ENCODE peak calls at places on chromosomes 11 and 22, in eight cellular contexts. C is OCI-LY7; A is fibroblast of lung; Z is Caco-2; N is CD8-positive, alpha-beta memory T cell; P is cardiac muscle cell; M is tibial nerve; S is A549. R is an unnamed sample.

GRCh38 chr11:26028294-26028954 is 303.5 kb upstream of the ANO3 start:
- DNase-seq in C (no peak), A (peak; percentile 59), Z (no peak), N (no peak), P (no peak), M (no peak), S (no peak), R (no peak)

GRCh38 chr22:21624120-21624879 is 5.5 kb downstream of the YDJC start:
- DNase-seq in C (peak; percentile 38), A (peak; percentile 38), Z (peak; percentile 65), N (peak; percentile 18), P (peak; percentile 18), M (no peak), S (no peak), R (peak; percentile 2)

GRCh38 chr22:39383841-39384625 is 15.5 kb upstream of the TAB1 start:
- DNase-seq in C (no peak), A (no peak), Z (no peak), N (no peak), P (no peak), M (no peak), S (no peak), R (no peak)

GRCh38 chr11:77172666-77172982 is 44.6 kb downstream of the MYO7A start:
- DNase-seq in C (no peak), A (no peak), Z (no peak), N (no peak), P (peak; percentile 21), M (no peak), S (no peak), R (no peak)

GRCh38 chr11:36308577-36308976 is 12.5 kb downstream of the PRR5L start:
- DNase-seq in C (no peak), A (no peak), Z (no peak), N (no peak), P (no peak), M (no peak), S (no peak), R (no peak)

GRCh38 chr22:26489447-26490036 is 5.9 kb downstream of the SRRD start:
- DNase-seq in C (no peak), A (no peak), Z (no peak), N (no peak), P (no peak), M (no peak), S (no peak), R (no peak)

GRCh38 chr11:125376117-125376516 is 119.9 kb downstream of the FEZ1 start:
- DNase-seq in C (no peak), A (no peak), Z (peak; percentile 42), N (no peak), P (peak; percentile 26), M (no peak), S (no peak), R (no peak)

GRCh38 chr22:48397531-48398180 is 1430.0 kb downstream of the BRD1 start:
- DNase-seq in C (no peak), A (no peak), Z (no peak), N (no peak), P (no peak), M (no peak), S (no peak), R (no peak)

GRCh38 chr11:114344494-114344893 is 48.3 kb downstream of the NNMT start:
- DNase-seq in C (no peak), A (no peak), Z (no peak), N (no peak), P (no peak), M (no peak), S (no peak), R (no peak)

GRCh38 chr22:49671331-49672012 is 156.2 kb downstream of the BRD1 start:
- DNase-seq in C (no peak), A (no peak), Z (no peak), N (no peak), P (no peak), M (no peak), S (no peak), R (no peak)

GRCh38 chr11:29024386-29024785 is 916.2 kb downstream of the METTL15 start:
- DNase-seq in C (no peak), A (peak; percentile 3), Z (no peak), N (no peak), P (no peak), M (no peak), S (no peak), R (no peak)

GRCh38 chr22:22720201-22720723 is 75.8 kb downstream of the GGTLC2 start:
- DNase-seq in C (peak; percentile 91), A (peak; percentile 57), Z (peak; percentile 61), N (peak; percentile 37), P (peak; percentile 75), M (peak; percentile 11), S (no peak), R (peak; percentile 73)

GRCh38 chr22:19844423-19845368 is 10.0 kb downstream of the GNB1L start:
- DNase-seq in C (peak; percentile 77), A (no peak), Z (no peak), N (no peak), P (peak; percentile 33), M (no peak), S (no peak), R (no peak)

GRCh38 chr11:62505112-62505783 is 41.4 kb downstream of the AHNAK start:
- DNase-seq in C (no peak), A (no peak), Z (no peak), N (no peak), P (peak; percentile 24), M (no peak), S (no peak), R (peak; percentile 35)
- H3K4me1 ChIP-seq in C (no peaks in the 10 kb centered on the region), A (peaks cover 3% of the 10 kb centered on the region), Z (peaks cover 86% of the 10 kb centered on the region), N (no peaks in the 10 kb centered on the region), P (peaks cover 43% of the 10 kb centered on the region), M (peaks cover 4% of the 10 kb centered on the region), S (peaks cover 68% of the 10 kb centered on the region), R (peaks cover 6% of the 10 kb centered on the region)

GRCh38 chr22:46524203-46524740 is 13.1 kb downstream of the CELSR1 start:
- DNase-seq in C (no peak), A (no peak), Z (no peak), N (no peak), P (no peak), M (no peak), S (no peak), R (no peak)

GRCh38 chr22:46528121-46528610 is 9.3 kb downstream of the CELSR1 start:
- DNase-seq in C (no peak), A (peak; percentile 55), Z (peak; percentile 79), N (no peak), P (peak; percentile 92), M (no peak), S (peak; percentile 84), R (no peak)

GRCh38 chr22:46522743-46523300 is 14.6 kb downstream of the CELSR1 start:
- DNase-seq in C (no peak), A (no peak), Z (peak; percentile 69), N (no peak), P (no peak), M (no peak), S (no peak), R (no peak)

GRCh38 chr22:46526484-46526839 is 11.0 kb downstream of the CELSR1 start:
- DNase-seq in C (no peak), A (no peak), Z (no peak), N (no peak), P (no peak), M (no peak), S (no peak), R (no peak)

DNA sequence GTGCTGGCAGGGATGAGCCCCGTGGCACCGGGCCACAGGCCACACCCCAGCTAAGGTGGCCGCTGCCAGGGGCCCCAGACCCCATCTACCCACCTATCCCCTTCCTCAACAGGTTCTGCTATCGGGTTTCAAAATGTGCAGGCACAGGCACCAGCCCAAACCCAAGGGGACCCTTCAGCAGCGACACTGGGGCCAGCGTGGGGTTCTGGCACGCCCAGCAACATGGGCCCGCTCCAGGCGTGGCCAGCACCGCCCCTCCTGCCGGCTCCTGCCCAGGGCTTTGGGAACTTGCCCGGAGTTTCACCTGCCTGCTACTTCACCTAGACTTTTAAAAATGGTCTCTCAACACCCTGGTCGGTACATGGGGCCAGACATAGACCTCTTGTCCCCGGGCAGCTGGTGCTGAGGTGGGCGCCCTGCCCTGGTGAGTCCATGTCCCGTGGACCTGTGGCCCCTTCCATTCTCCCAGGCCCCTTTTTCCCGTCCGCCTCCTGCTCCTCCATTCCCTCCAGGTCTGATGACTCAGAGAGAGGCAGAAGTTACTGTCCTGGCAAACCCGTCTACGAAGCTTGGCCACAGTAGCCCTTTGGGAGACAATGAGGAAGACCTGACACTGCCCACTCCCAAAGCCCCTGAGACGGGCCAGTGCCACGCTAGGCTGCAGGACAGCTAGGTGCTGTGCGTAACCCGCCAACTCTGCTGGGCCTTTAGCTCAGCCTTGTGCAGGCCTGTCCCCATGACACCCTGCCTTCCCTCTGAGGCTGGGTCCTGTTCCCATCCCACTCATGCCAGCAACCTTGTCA is 11.5 kb downstream of the CELSR1 start:
- DNase-seq in C (no peak), A (no peak), Z (no peak), N (no peak), P (no peak), M (no peak), S (no peak), R (no peak)
- H3K4me3 ChIP-seq in C (no peak overlapping the region), A (no peak overlapping the region), Z (no peak overlapping the region), N (no peak overlapping the region), P (no peak overlapping the region), M (no peak overlapping the region), S (no peak overlapping the region), R (no peak overlapping the region)

GRCh38 chr11:44751066-44751465 is 24.3 kb downstream of the TSPAN18 start:
- DNase-seq in C (no peak), A (no peak), Z (no peak), N (no peak), P (no peak), M (no peak), S (no peak), R (no peak)

GRCh38 chr11:44749160-44749559 is 22.4 kb downstream of the TSPAN18 start:
- DNase-seq in C (no peak), A (no peak), Z (no peak), N (no peak), P (no peak), M (no peak), S (no peak), R (no peak)

GRCh38 chr11:44748606-44749005 is 21.8 kb downstream of the TSPAN18 start:
- DNase-seq in C (no peak), A (no peak), Z (no peak), N (no peak), P (no peak), M (no peak), S (no peak), R (no peak)

GRCh38 chr11:44752262-44752661 is 25.5 kb downstream of the TSPAN18 start:
- DNase-seq in C (no peak), A (no peak), Z (no peak), N (no peak), P (no peak), M (no peak), S (no peak), R (no peak)

GRCh38 chr11:44750440-44751005 is 23.8 kb downstream of the TSPAN18 start:
- DNase-seq in C (no peak), A (no peak), Z (no peak), N (no peak), P (no peak), M (no peak), S (no peak), R (no peak)
- H3K4me1 ChIP-seq in C (no peaks in the 10 kb centered on the region), A (no peaks in the 10 kb centered on the region), Z (no peaks in the 10 kb centered on the region), N (peaks cover 35% of the 10 kb centered on the region), P (peaks cover 14% of the 10 kb centered on the region), M (no peaks in the 10 kb centered on the region), S (no peaks in the 10 kb centered on the region), R (peaks cover 13% of the 10 kb centered on the region)

DNA sequence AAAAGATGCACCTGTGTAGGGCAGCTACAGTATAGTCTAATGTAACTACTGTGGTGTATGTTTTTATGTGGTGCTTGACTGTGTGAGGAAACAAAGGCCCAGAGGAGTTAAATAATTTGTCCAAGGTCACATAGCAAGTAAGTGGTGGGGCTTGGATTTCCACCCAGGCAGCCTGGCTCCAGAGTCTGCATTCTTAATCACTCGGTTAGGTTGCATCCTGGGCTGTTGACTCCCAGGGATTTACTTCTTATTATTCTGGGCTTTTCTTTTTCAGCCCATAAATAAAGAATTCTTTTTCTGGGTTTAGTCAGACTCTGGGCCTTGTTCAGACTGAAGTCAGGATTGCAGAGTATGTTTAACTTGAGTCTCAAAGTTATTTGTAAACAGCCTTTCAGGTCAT is 82.1 kb downstream of the ARHGAP42 start:
- DNase-seq in C (no peak), A (no peak), Z (no peak), N (no peak), P (no peak), M (no peak), S (no peak), R (peak; percentile 64)
- H3K4me3 ChIP-seq in C (no peak overlapping the region), A (no peak overlapping the region), Z (no peak overlapping the region), N (no peak overlapping the region), P (no peak overlapping the region), M (no peak overlapping the region), S (no peak overlapping the region), R (no peak overlapping the region)

R was measured in HAP-1.